ENCODE peak calls at places on chromosome 11, in five cellular contexts. U is T-cell; F is upper lobe of right lung; Z is stimulated activated CD8-positive, alpha-beta memory T cell treated with anti-CD3 and anti-CD28 coated beads, Interleukin-7, amount 100 ng/mL, for 1 hour; Y is SK-N-SH. I is an unnamed sample.

GRCh38 chr11:18987454-18988231 is 48.4 kb upstream of the MRGPRX1 start:
- DNase-seq in U (no peak), F (no peak), Z (no peak), Y (no peak), I (no peak)

GRCh38 chr11:3340025-3340424 is 38.9 kb downstream of the ZNF195 start:
- DNase-seq in U (no peak), F (no peak), Z (no peak), Y (no peak), I (peak)

GRCh38 chr11:6621711-6622211 is 2.5 kb upstream of the TPP1 start:
- DNase-seq in U (no peak), F (no peak), Z (no peak), Y (no peak), I (no peak)

GRCh38 chr11:41201156-41201555 is 258.3 kb downstream of the LRRC4C start:
- DNase-seq in U (no peak), F (no peak), Z (no peak), Y (peak), I (no peak)

GRCh38 chr11:91947215-91947614 is 277.4 kb upstream of the FAT3 start:
- DNase-seq in U (no peak), F (no peak), Z (no peak), Y (no peak), I (no peak)

GRCh38 chr11:118522571-118523072 is 4.7 kb upstream of the TTC36 start:
- DNase-seq in U (no peak), F (no peak), Z (no peak), Y (peak), I (no peak)

GRCh38 chr11:62806611-62807121 is 1.4 kb upstream of the NXF1 start:
- DNase-seq in U (no peak), F (no peak), Z (no peak), Y (no peak), I (no peak)

GRCh38 chr11:118596226-118596625 is 11.2 kb upstream of the PHLDB1 start:
- DNase-seq in U (no peak), F (no peak), Z (no peak), Y (peak), I (no peak)

GRCh38 chr11:23555085-23555484 is 694.8 kb upstream of the CCDC179 start:
- DNase-seq in U (no peak), F (no peak), Z (no peak), Y (no peak), I (no peak)

GRCh38 chr11:115848614-115849013 is 344.4 kb upstream of the CADM1 start:
- DNase-seq in U (no peak), F (no peak), Z (no peak), Y (no peak), I (peak)

GRCh38 chr11:61847914-61848581 is 19.9 kb downstream of the FADS2 start:
- DNase-seq in U (no peak), F (no peak), Z (no peak), Y (no peak), I (no peak)

I was measured in AG09309.